ENCODE peak calls at places on chromosomes 13 and 19, in four cellular contexts. X, W, G and Q are unnamed samples.

GRCh38 chr19:40691421-40692211 is 1.2 kb upstream of the NUMBL start:
- DNase-seq in G (peak), W (peak), X (no peak), Q (no peak)

GRCh38 chr19:38719761-38720558 is 24.3 kb downstream of the CAPN12 start:
- DNase-seq in G (no peak), W (peak), X (no peak), Q (no peak)

GRCh38 chr19:38691938-38692457 is 44.5 kb downstream of the ACTN4 start:
- DNase-seq in W (peak), X (no peak), G (peak), Q (peak)

GRCh38 chr19:45739498-45740439 is 6.5 kb downstream of the MEIOSIN start:
- DNase-seq in X (no peak), G (no peak), W (no peak), Q (no peak)

GRCh38 chr13:26133286-26133685 is 81.5 kb upstream of the SHISA2 start:
- DNase-seq in W (no peak), X (no peak), G (no peak), Q (peak)

GRCh38 chr13:96816874-96817273 is 177.4 kb downstream of the OXGR1 start:
- DNase-seq in G (no peak), X (no peak), W (no peak), Q (no peak)

GRCh38 chr19:50515168-50515561 is 1.5 kb upstream of the ASPDH start:
- DNase-seq in W (no peak), G (peak), X (no peak), Q (no peak)

GRCh38 chr19:11361771-11362731 is 6.8 kb downstream of the PLPPR2 start:
- DNase-seq in G (peak), X (no peak), W (no peak), Q (no peak)

GRCh38 chr19:1049106-1049505 is 9.2 kb downstream of the ABCA7 start:
- DNase-seq in W (no peak), G (no peak), X (no peak), Q (no peak)

GRCh38 chr13:37640499-37640898 is 41.9 kb upstream of the POSTN start:
- DNase-seq in X (no peak), W (no peak), G (peak), Q (peak)

GRCh38 chr19:45782820-45783785 is 813 bp upstream of the DMPK start:
- DNase-seq in G (peak), X (no peak), W (peak), Q (peak)

GRCh38 chr13:25701304-25701703 is 329.5 kb downstream of the ATP8A2 start:
- DNase-seq in X (no peak), G (no peak), W (no peak), Q (no peak)

GRCh38 chr13:99380921-99381645 is 73.9 kb upstream of the GPR183 start:
- DNase-seq in X (no peak), G (no peak), W (no peak), Q (no peak)

GRCh38 chr13:93180376-93180966 is 46.1 kb upstream of the GPC6 start:
- DNase-seq in X (no peak), G (no peak), W (no peak), Q (peak)

GRCh38 chr13:40787062-40787461 is 2.3 kb upstream of the SLC25A15 start:
- DNase-seq in G (no peak), X (no peak), W (no peak), Q (peak)

GRCh38 chr19:6802336-6803035 is 30.0 kb downstream of the VAV1 start:
- DNase-seq in W (no peak), G (no peak), X (peak), Q (no peak)

GRCh38 chr19:585551-586110 is 4.0 kb upstream of the HCN2 start:
- DNase-seq in W (no peak), G (no peak), X (no peak), Q (no peak)

GRCh38 chr13:40563350-40564125 is 102.9 kb downstream of the FOXO1 start:
- DNase-seq in G (peak), W (no peak), X (no peak), Q (no peak)

GRCh38 chr13:114035583-114036501 is 62.0 kb upstream of the C13orf46 start:
- DNase-seq in X (no peak), W (no peak), G (no peak), Q (peak)

GRCh38 chr13:80086304-80086721 is 254.6 kb downstream of the SPRY2 start:
- DNase-seq in W (no peak), G (no peak), X (no peak), Q (peak)

GRCh38 chr13:82356667-82357066 is 1525.6 kb downstream of the SLITRK1 start:
- DNase-seq in X (no peak), G (peak), W (no peak), Q (peak)

GRCh38 chr13:53064721-53065120 is 36.1 kb downstream of the OLFM4 start:
- DNase-seq in G (no peak), W (no peak), X (no peak), Q (no peak)

GRCh38 chr19:15141143-15141542 is 33.9 kb downstream of the SYDE1 start:
- DNase-seq in G (no peak), W (no peak), X (no peak), Q (no peak)

GRCh38 chr13:98411617-98412310 is 165.1 kb downstream of the STK24 start:
- DNase-seq in W (no peak), G (no peak), X (no peak), Q (peak)

GRCh38 chr13:94236132-94236531 is 243.3 kb downstream of the DCT start:
- DNase-seq in G (no peak), X (no peak), W (no peak), Q (no peak)

GRCh38 chr19:8340341-8341096 is 2.5 kb downstream of the KANK3 start:
- DNase-seq in W (peak), X (no peak), G (peak), Q (no peak)

GRCh38 chr13:107185889-107186288 is 618.0 kb upstream of the ARGLU1 start:
- DNase-seq in W (no peak), G (no peak), X (no peak), Q (no peak)

GRCh38 chr19:47445937-47446402 is 25.7 kb downstream of the SLC8A2 start:
- DNase-seq in X (peak), G (peak), W (no peak), Q (no peak)

GRCh38 chr13:31731923-31732322 is 7.4 kb upstream of the RXFP2 start:
- DNase-seq in W (no peak), G (no peak), X (no peak), Q (no peak)

GRCh38 chr13:65834897-65835296 is 1395.2 kb downstream of the PCDH9 start:
- DNase-seq in W (no peak), G (no peak), X (no peak), Q (no peak)

GRCh38 chr13:64912141-64912540 is 2318.0 kb downstream of the PCDH9 start:
- DNase-seq in W (no peak), X (no peak), G (no peak), Q (peak)

GRCh38 chr19:719636-720377 is 11.1 kb downstream of the PALM start:
- DNase-seq in W (peak), X (no peak), G (peak), Q (no peak)

GRCh38 chr13:35855531-35856019 is 275.6 kb downstream of the DCLK1 start:
- DNase-seq in G (no peak), W (no peak), X (no peak), Q (no peak)

GRCh38 chr19:46998445-46999142 is 21.0 kb upstream of the NPAS1 start:
- DNase-seq in X (no peak), W (no peak), G (peak), Q (no peak)

GRCh38 chr19:15062036-15062435 is 12.8 kb downstream of the CASP14 start:
- DNase-seq in W (no peak), G (no peak), X (no peak), Q (no peak)

GRCh38 chr19:3700242-3701032 is at the start of gene PIP5K1C:
- DNase-seq in G (peak), W (peak), X (peak), Q (peak)

GRCh38 chr19:29741226-29741625 is 26.2 kb upstream of the C19orf12 start:
- DNase-seq in W (no peak), X (no peak), G (no peak), Q (no peak)

GRCh38 chr19:29743681-29744080 is 28.6 kb upstream of the C19orf12 start:
- DNase-seq in X (no peak), G (no peak), W (no peak), Q (no peak)

GRCh38 chr19:29741776-29742175 is 26.7 kb upstream of the C19orf12 start:
- DNase-seq in X (no peak), W (no peak), G (no peak), Q (no peak)

GRCh38 chr19:29748996-29749395 is 33.9 kb upstream of the C19orf12 start:
- DNase-seq in G (no peak), W (no peak), X (no peak), Q (no peak)

GRCh38 chr19:29745253-29745652 is 30.2 kb upstream of the C19orf12 start:
- DNase-seq in G (no peak), X (no peak), W (no peak), Q (no peak)
- TF ChIP-seq CTCF in G (peak), X (no peak), W (no peak), Q (peak)

GRCh38 chr19:48506138-48506733 is 5.4 kb downstream of the LMTK3 start:
- DNase-seq in W (no peak), G (peak), X (no peak), Q (peak)
- TF ChIP-seq CTCF in W (no peak), G (peak), X (peak), Q (peak)

GRCh38 chr13:23567792-23568480 is 2.3 kb upstream of the TNFRSF19 start:
- DNase-seq in X (no peak), W (no peak), G (no peak), Q (no peak)
- TF ChIP-seq CTCF in X (no peak), W (no peak), G (peak), Q (no peak)

DNA sequence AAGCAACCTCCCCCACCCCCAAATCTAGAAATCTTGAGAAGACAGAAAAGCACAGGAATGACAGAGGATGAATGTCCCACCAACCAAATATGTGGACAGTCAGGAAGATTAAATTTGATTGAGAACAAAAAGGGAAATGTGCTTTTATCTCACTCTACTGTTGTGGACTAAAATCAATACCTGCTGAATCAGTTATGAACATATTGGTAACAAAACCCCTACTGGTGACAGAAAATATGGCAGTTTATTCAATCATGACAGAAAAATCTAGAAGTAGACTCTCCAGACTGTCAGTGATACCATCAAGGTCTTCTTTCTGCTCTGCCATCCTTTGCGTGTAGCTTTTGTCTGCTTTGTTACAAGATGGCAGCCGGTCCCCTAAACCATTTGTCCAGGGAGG is 35.2 kb downstream of the FAM216B start:
- DNase-seq in W (no peak), G (no peak), X (no peak), Q (no peak)
- TF ChIP-seq CTCF in W (no peak), G (peak), X (peak), Q (peak)

GRCh38 chr19:29247051-29247450 is 34.1 kb upstream of the UQCRFS1 start:
- DNase-seq in X (no peak), G (no peak), W (no peak), Q (no peak)
- TF ChIP-seq CTCF in X (no peak), G (no peak), W (no peak), Q (no peak)

DNA sequence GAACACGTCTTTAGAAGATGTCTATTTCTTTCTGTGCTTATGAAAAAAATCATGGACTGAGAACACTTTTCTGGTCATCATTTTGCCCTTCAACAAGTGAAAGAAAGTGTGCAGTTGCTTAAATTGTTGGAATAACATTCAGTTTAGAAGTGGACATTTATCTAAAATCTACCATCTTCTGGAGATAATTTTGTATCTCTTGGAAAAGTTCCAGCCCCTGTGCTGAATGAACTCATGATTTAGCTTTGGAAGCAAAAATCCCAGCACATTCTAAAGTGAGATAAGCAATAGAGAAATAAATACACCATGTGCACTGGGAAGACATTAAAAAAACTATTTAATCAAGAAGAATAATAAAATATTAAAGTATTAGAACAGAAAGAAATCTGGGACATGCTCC is 1420.8 kb upstream of the SLC10A2 start:
- DNase-seq in G (no peak), X (no peak), W (no peak), Q (no peak)
- TF ChIP-seq CTCF in G (no peak), X (no peak), W (no peak), Q (no peak)

GRCh38 chr19:42857544-42857867 is 22.0 kb downstream of the PSG1 start:
- DNase-seq in X (no peak), W (no peak), G (peak), Q (no peak)
- TF ChIP-seq CTCF in X (peak), W (no peak), G (no peak), Q (no peak)